ENCODE peak calls at places on chromosome 15, in seven cellular contexts. T is psoas muscle, D is cardiac muscle cell, X is GM23338, V is ascending aorta, R is Caco-2, E is ovary. N is an unnamed sample. For H3K27me3 and H3K4me1, the result is how much of the 10 kb centered on the place peaks cover.

GRCh38 chr15:74799255-74799842 is 13.3 kb upstream of the LMAN1L start:
- DNase-seq in D (no peak), E (no peak), V (no peak), X (no peak), R (no peak), T (no peak), N (no peak)

GRCh38 chr15:77856718-77857346 is 220.7 kb downstream of the TBC1D2B start:
- DNase-seq in X (no peak), V (no peak), E (no peak), D (no peak), T (peak), R (no peak), N (no peak)

GRCh38 chr15:32825219-32825618 is 107.4 kb downstream of the GREM1 start:
- DNase-seq in R (no peak), D (no peak), T (no peak), E (no peak), V (no peak), X (no peak), N (no peak)

GRCh38 chr15:91660174-91660649 is 193.3 kb upstream of the SLCO3A1 start:
- DNase-seq in R (no peak), V (no peak), D (no peak), E (no peak), T (no peak), X (peak), N (no peak)

GRCh38 chr15:58770519-58770856 is 614 bp upstream of the MINDY2 start:
- DNase-seq in R (no peak), E (no peak), V (peak), D (no peak), T (no peak), X (no peak), N (no peak)

GRCh38 chr15:75606711-75607684 is 18.5 kb downstream of the SNUPN start:
- DNase-seq in T (no peak), D (no peak), V (no peak), R (no peak), X (no peak), E (no peak), N (no peak)

GRCh38 chr15:96355561-96356129 is 25.1 kb downstream of the NR2F2 start:
- DNase-seq in E (peak), R (no peak), X (peak), V (no peak), D (no peak), T (peak), N (no peak)

GRCh38 chr15:70503073-70503745 is 260.1 kb downstream of the UACA start:
- DNase-seq in E (no peak), R (no peak), V (no peak), T (no peak), X (no peak), D (no peak), N (no peak)

GRCh38 chr15:49101536-49101935 is 53.9 kb downstream of the COPS2 start:
- DNase-seq in D (no peak), R (no peak), X (no peak), T (no peak), E (no peak), V (no peak), N (no peak)

GRCh38 chr15:87877114-87877810 is 379.3 kb downstream of the NTRK3 start:
- DNase-seq in V (no peak), D (peak), E (no peak), X (no peak), R (peak), T (no peak), N (peak)

GRCh38 chr15:100116416-100117190 is 225.2 kb downstream of the ADAMTS17 start:
- DNase-seq in V (no peak), R (no peak), X (no peak), T (peak), E (peak), D (no peak), N (peak)

GRCh38 chr15:48579945-48580671 is 65.4 kb downstream of the FBN1 start:
- DNase-seq in D (no peak), R (no peak), E (no peak), T (no peak), V (no peak), X (no peak), N (no peak)

GRCh38 chr15:92907880-92908279 is 7.8 kb downstream of the CHD2 start:
- DNase-seq in E (peak), X (no peak), T (no peak), V (peak), R (no peak), D (no peak), N (peak)

GRCh38 chr15:92629975-92630626 is 25.5 kb downstream of the FAM174B start:
- DNase-seq in T (no peak), X (no peak), V (peak), E (no peak), R (no peak), D (no peak), N (no peak)

GRCh38 chr15:66080791-66081475 is 172.6 kb downstream of the MEGF11 start:
- DNase-seq in T (no peak), E (peak), V (no peak), R (peak), X (peak), D (no peak), N (no peak)

GRCh38 chr15:37100109-37100873 is at the start of gene MEIS2:
- DNase-seq in T (peak), E (peak), X (peak), V (peak), R (peak), D (peak), N (peak)

GRCh38 chr15:64117759-64118487 is 22.1 kb downstream of the SNX1 start:
- DNase-seq in D (no peak), V (no peak), T (no peak), R (no peak), X (no peak), E (no peak), N (no peak)

GRCh38 chr15:44537728-44538240 is 837 bp downstream of the EIF3J start:
- DNase-seq in T (no peak), D (no peak), R (peak), E (no peak), X (peak), V (no peak), N (no peak)

GRCh38 chr15:99467861-99468460 is 97.8 kb upstream of the MEF2A start:
- DNase-seq in D (no peak), T (no peak), V (no peak), E (no peak), X (no peak), R (no peak), N (no peak)

GRCh38 chr15:35206060-35206675 is 121.1 kb upstream of the NANOGP8 start:
- DNase-seq in E (no peak), T (no peak), R (peak), D (no peak), V (no peak), X (peak), N (no peak)

GRCh38 chr15:42065008-42065407 is 29.4 kb downstream of the PLA2G4D start:
- DNase-seq in X (no peak), R (no peak), E (no peak), D (no peak), T (no peak), V (peak), N (no peak)

GRCh38 chr15:48703544-48703943 is 58.0 kb upstream of the FBN1 start:
- DNase-seq in V (no peak), R (no peak), E (no peak), X (no peak), T (no peak), D (no peak), N (no peak)

GRCh38 chr15:72782993-72783562 is 480 bp downstream of the ADPGK start:
- DNase-seq in R (no peak), V (peak), T (no peak), E (peak), D (no peak), X (peak), N (no peak)

GRCh38 chr15:25863067-25863967 is at the start of gene ATP10A:
- DNase-seq in X (peak), E (peak), D (peak), T (peak), R (no peak), V (peak), N (peak)

GRCh38 chr15:58501636-58502178 is 69.9 kb downstream of the LIPC start:
- DNase-seq in T (no peak), D (no peak), V (no peak), E (no peak), R (no peak), X (no peak), N (no peak)

GRCh38 chr15:31280037-31280830 is 46.4 kb upstream of the KLF13 start:
- DNase-seq in D (no peak), R (no peak), X (no peak), V (peak), E (peak), T (peak), N (peak)

GRCh38 chr15:26866298-26867198 is at the start of gene GABRA5:
- DNase-seq in V (no peak), D (peak), R (no peak), X (peak), E (no peak), T (no peak), N (no peak)

GRCh38 chr15:98870788-98871187 is 136.8 kb downstream of the PGPEP1L start:
- DNase-seq in X (no peak), D (no peak), E (no peak), V (no peak), R (no peak), T (peak), N (peak)

GRCh38 chr15:77607111-77607893 is 25.4 kb downstream of the LINGO1 start:
- DNase-seq in T (no peak), E (peak), R (no peak), D (peak), X (no peak), V (no peak), N (peak)

GRCh38 chr15:97959738-97960363 is 652 bp upstream of the ARRDC4 start:
- DNase-seq in D (no peak), E (no peak), X (no peak), T (no peak), R (no peak), V (no peak), N (no peak)

GRCh38 chr15:42544858-42545629 is 3.5 kb downstream of the LRRC57 start:
- DNase-seq in R (no peak), X (no peak), V (no peak), D (no peak), E (no peak), T (no peak), N (no peak)

GRCh38 chr15:86231864-86232801 is 152.5 kb downstream of the AGBL1 start:
- DNase-seq in X (peak), R (peak), D (peak), T (no peak), E (no peak), V (no peak), N (no peak)

GRCh38 chr15:69159805-69160140 is 662 bp upstream of the GLCE start:
- DNase-seq in R (no peak), X (no peak), T (no peak), E (no peak), D (no peak), V (no peak), N (no peak)

GRCh38 chr15:69161878-69162213 is 1.4 kb downstream of the GLCE start:
- DNase-seq in X (no peak), E (no peak), V (no peak), T (no peak), D (no peak), R (no peak), N (no peak)

GRCh38 chr15:69163124-69163669 is 2.8 kb downstream of the GLCE start:
- DNase-seq in V (no peak), R (no peak), D (no peak), E (no peak), T (no peak), X (no peak), N (no peak)

GRCh38 chr15:69160141-69160975 is at the start of gene GLCE:
- DNase-seq in D (peak), R (peak), E (peak), V (peak), X (peak), T (peak), N (peak)

DNA sequence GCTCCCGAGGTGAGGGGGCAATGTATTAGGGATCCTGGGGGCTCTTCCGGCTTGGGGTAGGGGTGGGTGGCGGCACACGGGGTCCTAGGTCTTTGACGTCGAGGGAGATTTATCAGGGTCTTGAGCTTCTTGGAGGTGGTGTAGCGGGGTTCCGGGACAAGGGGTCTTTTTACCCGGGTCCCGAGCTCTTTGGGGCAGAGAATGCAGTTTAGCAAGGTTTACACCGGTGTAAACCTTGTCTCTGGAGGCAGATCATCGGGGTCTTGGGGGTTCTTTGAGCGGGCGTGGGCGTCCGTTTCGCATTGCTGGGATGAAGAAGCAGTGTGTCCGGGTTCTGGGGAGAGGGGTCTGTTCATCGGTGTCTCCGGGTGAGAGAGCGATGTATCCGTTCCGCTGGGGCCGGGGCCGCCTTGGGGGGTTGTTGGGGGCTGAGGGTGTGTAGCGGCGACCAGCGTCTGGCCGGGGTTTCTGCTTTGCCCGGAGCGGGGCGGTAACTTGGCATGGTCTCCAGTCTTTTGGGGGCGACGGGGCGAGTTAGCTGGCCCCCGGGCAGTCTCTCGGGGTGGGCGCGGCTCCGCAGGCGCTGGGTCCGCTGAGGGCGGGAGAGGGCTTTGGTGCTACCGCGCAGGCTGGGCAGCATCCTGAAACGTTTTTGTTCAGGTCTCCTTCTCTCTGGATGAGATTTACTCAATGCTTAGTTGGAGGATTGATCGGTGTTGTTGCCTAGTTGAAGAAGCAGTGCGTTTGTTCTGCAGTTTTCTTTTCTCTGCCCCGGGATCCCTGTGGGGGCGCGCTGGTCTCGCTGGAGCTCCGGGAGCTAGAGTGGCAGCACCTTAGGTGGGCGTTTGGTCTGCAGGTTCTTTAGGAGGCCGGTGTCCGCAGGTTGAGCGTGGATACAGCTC is 792 bp downstream of the GLCE start:
- DNase-seq in E (peak), T (peak), V (no peak), X (peak), D (peak), R (peak), N (peak)
- H3K4me3 ChIP-seq in E (peak), T (peak), V (peak), X (peak), D (peak), R (peak), N (peak)

GRCh38 chr15:39582286-39582976 is 1.6 kb downstream of the THBS1 start:
- DNase-seq in X (no peak), R (no peak), E (peak), D (no peak), V (no peak), T (no peak), N (no peak)

GRCh38 chr15:39580117-39580629 is 706 bp upstream of the THBS1 start:
- DNase-seq in D (peak), X (peak), T (peak), E (peak), R (peak), V (peak), N (peak)

GRCh38 chr15:39581501-39582285 is 814 bp downstream of the THBS1 start:
- DNase-seq in V (peak), D (peak), T (no peak), R (peak), E (peak), X (peak), N (peak)

GRCh38 chr15:39579487-39580116 is 1.3 kb upstream of the THBS1 start:
- DNase-seq in V (peak), X (peak), R (peak), E (peak), D (peak), T (peak), N (peak)

GRCh38 chr15:39580630-39581500 is at the start of gene THBS1:
- DNase-seq in X (peak), V (peak), T (peak), E (peak), D (peak), R (peak), N (peak)
- H3K27me3 ChIP-seq in X (under half), V (under half), T (under half), E (under half), D (under half), R (under half), N (under half)

GRCh38 chr15:78950343-78950742 is 5.5 kb upstream of the CTSH start:
- DNase-seq in R (peak), X (no peak), T (no peak), D (no peak), E (no peak), V (no peak), N (no peak)

GRCh38 chr15:78944669-78945407 is at the start of gene CTSH:
- DNase-seq in V (peak), R (peak), T (peak), E (peak), X (peak), D (peak), N (peak)

GRCh38 chr15:78949461-78949860 is 4.6 kb upstream of the CTSH start:
- DNase-seq in T (no peak), E (no peak), R (no peak), X (no peak), D (no peak), V (no peak), N (no peak)

GRCh38 chr15:78946493-78946892 is 1.6 kb upstream of the CTSH start:
- DNase-seq in E (no peak), V (no peak), D (no peak), X (no peak), R (no peak), T (no peak), N (no peak)

DNA sequence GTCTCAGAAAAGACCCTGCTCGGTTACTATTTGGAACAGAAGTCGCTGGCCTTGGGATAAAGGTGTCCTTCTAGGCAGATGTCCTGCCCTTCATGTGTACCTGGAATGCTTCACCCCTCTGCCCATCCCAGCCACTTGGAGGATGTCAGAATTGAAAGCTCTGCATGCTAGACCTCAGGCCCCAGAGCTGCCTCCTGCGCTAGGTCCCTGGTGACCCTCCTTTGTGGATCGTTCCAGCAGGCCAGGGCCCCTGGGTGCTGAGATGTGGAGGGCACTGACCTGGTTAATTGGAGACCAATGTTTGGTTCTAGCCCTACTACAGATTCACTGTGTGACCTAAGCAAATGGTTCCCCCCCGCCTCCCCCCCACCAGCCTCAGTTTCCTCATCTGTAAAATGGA is 2.7 kb upstream of the CTSH start:
- DNase-seq in X (no peak), D (no peak), E (no peak), R (no peak), V (no peak), T (no peak), N (no peak)
- H3K4me1 ChIP-seq in X (under half), D (under half), E (under half), R (under half), V (under half), T (under half), N (under half)

GRCh38 chr15:29675791-29676301 is 146.4 kb downstream of the TJP1 start:
- DNase-seq in E (no peak), X (peak), T (no peak), V (peak), D (no peak), R (no peak), N (no peak)
- H3K4me3 ChIP-seq in E (no peak), X (peak), T (no peak), V (no peak), D (no peak), R (no peak), N (no peak)

GRCh38 chr15:56410712-56411111 is 45.5 kb downstream of the TEX9 start:
- DNase-seq in X (no peak), V (no peak), R (no peak), E (no peak), T (no peak), D (no peak), N (no peak)
- H3K27me3 ChIP-seq in X (under half), V (under half), R (under half), E (under half), T (under half), D (under half), N (under half)

GRCh38 chr15:50354838-50355611 is at the start of gene GABPB1:
- DNase-seq in D (peak), E (peak), V (peak), T (peak), R (peak), X (peak), N (peak)

GRCh38 chr15:50355612-50355905 is 561 bp upstream of the GABPB1 start:
- DNase-seq in R (no peak), T (no peak), E (no peak), X (no peak), V (no peak), D (no peak), N (no peak)

GRCh38 chr15:50353999-50354837 is 780 bp downstream of the GABPB1 start:
- DNase-seq in V (peak), R (peak), E (peak), D (peak), X (peak), T (peak), N (peak)

GRCh38 chr15:50355980-50356379 is 982 bp upstream of the GABPB1 start:
- DNase-seq in T (no peak), X (no peak), E (no peak), V (no peak), D (no peak), R (no peak), N (no peak)

DNA sequence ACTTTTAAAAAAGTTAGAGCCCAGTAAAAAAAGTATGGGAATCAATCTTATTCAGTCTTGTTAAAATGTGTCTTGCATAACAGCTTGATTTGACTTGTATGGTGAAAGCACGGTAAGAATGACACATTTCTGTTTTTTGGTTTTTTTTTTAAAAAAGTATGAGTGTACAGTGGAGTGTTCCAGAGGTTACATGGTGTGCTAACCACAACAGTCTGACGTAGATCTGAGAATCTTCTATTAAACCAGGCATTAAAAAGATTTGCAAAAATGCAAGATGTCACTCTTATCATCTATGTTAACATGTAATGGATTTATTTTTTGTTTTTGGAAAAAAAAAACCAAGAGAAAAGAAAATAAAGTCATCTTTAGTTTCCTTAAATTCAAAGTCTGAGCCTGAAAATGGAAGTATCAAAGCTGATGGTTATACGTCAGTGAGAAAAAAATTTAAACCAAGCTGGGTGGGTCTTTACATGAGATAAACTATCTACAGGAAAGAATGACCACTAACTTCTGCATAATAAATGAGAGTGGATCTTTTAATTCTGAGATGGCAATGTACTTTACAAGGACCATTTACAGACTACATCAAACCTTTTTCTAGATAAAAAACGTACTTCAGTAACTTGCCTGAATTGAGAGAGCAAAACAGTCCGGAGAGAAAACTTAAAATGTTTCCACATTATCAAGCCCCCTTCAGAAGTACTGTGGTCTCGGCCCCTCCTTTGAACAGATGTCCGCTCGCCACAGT is 1.6 kb downstream of the GABPB1 start:
- DNase-seq in X (no peak), R (no peak), T (no peak), D (peak), E (no peak), V (no peak), N (no peak)
- H3K4me1 ChIP-seq in X (under half), R (under half), T (half or more), D (under half), E (under half), V (under half), N (half or more)